ENCODE peak calls at places on chromosome 18, in six cellular contexts. B, W, T, E, P and D are unnamed samples.

GRCh38 chr18:28514699-28515098 is 337.8 kb upstream of the CDH2 start:
- DNase-seq in B (no peak), W (no peak), T (no peak), E (no peak), P (no peak), D (no peak)

GRCh38 chr18:79704631-79705030 is 25.0 kb downstream of the CTDP1 start:
- DNase-seq in B (no peak), W (no peak), T (no peak), E (no peak), P (no peak), D (no peak)

GRCh38 chr18:13641551-13642439 is 84.6 kb downstream of the FAM210A start:
- DNase-seq in B (no peak), W (no peak), T (no peak), E (no peak), P (peak), D (no peak)

GRCh38 chr18:79644006-79644665 is 35.5 kb upstream of the CTDP1 start:
- DNase-seq in B (peak), W (peak), T (peak), E (no peak), P (peak), D (peak)

GRCh38 chr18:3472681-3473544 is 22.9 kb downstream of the TGIF1 start:
- DNase-seq in B (no peak), W (no peak), T (no peak), E (no peak), P (no peak), D (no peak)

GRCh38 chr18:60892855-60893254 is 440.4 kb upstream of the CDH20 start:
- DNase-seq in B (no peak), W (no peak), T (peak), E (no peak), P (no peak), D (no peak)

GRCh38 chr18:74742573-74742972 is 144.9 kb downstream of the ZNF407 start:
- DNase-seq in B (no peak), W (peak), T (no peak), E (no peak), P (no peak), D (no peak)

GRCh38 chr18:77765468-77765867 is 515.8 kb downstream of the GALR1 start:
- DNase-seq in B (peak), W (peak), T (no peak), E (no peak), P (peak), D (no peak)

GRCh38 chr18:75114231-75114630 is 94.7 kb downstream of the PTGR3 start:
- DNase-seq in B (no peak), W (no peak), T (no peak), E (no peak), P (no peak), D (no peak)

GRCh38 chr18:13558132-13558531 is 168.2 kb downstream of the FAM210A start:
- DNase-seq in B (peak), W (peak), T (no peak), E (no peak), P (peak), D (peak)

DNA sequence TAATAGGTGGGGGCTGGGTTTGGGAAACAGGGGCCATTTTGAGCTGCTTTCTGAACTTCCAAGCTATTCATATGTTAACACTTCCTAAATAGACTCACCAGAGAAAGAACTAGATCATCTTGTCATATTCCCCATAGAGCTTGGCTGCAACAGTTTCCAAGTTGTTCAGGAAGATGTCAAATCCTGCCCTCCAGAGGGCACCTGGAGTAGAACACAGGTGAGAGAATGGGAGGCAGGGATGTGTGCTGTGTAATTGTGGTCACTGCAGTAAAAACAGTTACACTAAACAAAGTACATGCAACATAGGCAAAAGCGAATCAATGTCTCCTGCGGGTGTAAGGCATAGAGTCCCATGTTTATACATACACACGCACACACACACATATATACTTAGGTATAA is 34.5 kb upstream of the LRRC30 start:
- DNase-seq in B (no peak), W (no peak), T (no peak), E (no peak), P (no peak), D (no peak)
- TF ChIP-seq CTCF in B (no peak), W (no peak), T (no peak), E (no peak), P (no peak), D (no peak)

DNA sequence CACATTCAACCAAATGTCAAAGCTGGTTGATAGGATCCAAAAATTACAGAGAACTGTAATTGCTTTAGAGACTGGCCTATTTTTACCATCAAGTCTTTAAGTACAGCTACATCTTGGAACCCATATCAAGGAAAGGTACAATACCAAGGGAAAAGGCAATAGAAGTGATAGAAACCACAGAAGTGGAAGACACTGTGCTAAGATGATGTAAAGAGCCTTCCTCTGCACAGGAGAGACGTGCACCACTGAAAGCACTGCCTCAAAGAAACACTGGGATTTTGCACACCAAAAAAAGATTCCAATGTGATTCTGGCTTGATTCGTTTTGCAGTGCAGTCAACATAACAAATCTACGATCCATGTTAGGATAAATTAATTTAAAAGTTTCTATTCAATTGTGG is 103.1 kb downstream of the BCL2 start:
- DNase-seq in B (no peak), W (no peak), T (no peak), E (no peak), P (no peak), D (no peak)
- TF ChIP-seq CTCF in B (no peak), W (no peak), T (no peak), E (no peak), P (no peak), D (no peak)

GRCh38 chr18:37294951-37295350 is 270.6 kb downstream of the CELF4 start:
- DNase-seq in B (peak), W (peak), T (no peak), E (no peak), P (no peak), D (no peak)
- TF ChIP-seq CTCF in B (peak), W (peak), T (no peak), E (no peak), P (no peak), D (peak)

DNA sequence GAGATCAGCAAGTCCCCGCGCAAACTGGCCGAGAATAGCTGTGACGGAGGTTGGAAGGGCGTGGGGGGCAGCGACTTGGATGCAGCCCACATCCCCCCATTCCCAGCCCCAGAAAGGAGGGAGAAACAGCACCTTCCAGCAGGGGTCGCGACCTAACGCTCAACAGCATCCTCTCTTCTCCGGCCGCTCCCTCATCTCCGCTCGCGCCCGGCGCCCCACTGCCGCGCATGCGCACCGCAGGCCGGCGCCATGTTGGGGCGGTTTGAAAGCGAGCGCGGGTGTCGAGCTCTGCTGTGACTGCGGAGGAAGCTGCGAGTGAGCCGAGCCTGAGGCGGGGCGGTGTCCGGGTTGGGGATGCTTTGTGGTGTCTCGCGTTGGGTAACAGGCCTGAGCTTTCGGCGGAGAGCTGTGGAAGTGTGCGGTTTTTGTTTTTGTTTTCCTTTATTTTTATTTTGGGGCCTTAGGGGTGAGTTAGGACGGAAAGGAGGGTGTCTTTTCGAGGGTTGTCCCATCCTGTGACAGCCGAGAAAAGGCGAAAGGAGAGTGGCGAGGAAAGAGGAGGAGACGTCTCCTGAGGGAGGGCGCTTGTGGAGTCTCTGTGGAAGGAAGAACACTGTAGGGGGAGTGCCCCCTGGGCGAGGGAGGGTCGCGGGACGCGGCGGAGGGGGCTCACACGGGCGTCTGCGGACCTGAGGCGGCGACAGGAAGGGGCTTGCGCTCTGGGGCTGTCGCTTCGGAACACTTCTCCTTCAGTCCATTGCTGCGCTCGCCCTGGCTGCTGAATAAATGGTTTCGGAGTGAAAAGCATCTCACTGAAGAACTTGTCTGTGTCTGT is at the start of the genes C18orf54 and STARD6:
- DNase-seq in B (peak), W (peak), T (peak), E (peak), P (peak), D (peak)
- TF ChIP-seq CTCF in B (peak), W (peak), T (no peak), E (peak), P (peak), D (peak)

GRCh38 chr18:52667388-52667787 is 327.4 kb downstream of the DCC start:
- DNase-seq in B (no peak), W (no peak), T (no peak), E (no peak), P (no peak), D (no peak)

GRCh38 chr18:52670903-52671302 is 330.9 kb downstream of the DCC start:
- DNase-seq in B (no peak), W (no peak), T (no peak), E (no peak), P (peak), D (no peak)
- TF ChIP-seq CTCF in B (peak), W (no peak), T (no peak), E (peak), P (peak), D (peak)

DNA sequence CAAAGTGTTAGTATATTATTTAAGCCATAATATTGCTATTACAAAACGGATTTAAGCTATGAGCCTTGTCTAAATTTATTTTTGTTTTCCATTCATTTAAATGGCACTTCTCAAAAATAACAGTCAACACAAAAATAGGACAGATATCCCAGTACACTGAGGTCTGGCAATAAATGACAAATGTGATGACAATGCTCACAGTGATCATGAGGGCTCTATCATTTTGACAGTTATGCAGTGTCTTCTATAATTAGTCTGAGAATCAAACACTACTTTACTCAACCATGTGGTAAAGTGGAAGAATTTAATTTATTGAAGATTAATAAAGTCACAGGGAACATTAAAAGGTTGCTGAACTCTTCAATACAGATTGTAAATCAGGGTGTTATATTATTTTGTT is 328.6 kb downstream of the CDH7 start:
- DNase-seq in B (no peak), W (no peak), T (no peak), E (no peak), P (no peak), D (no peak)
- TF ChIP-seq CTCF in B (no peak), W (no peak), T (no peak), E (no peak), P (no peak), D (no peak)

GRCh38 chr18:70075906-70076305 is 128.2 kb upstream of the CD226 start:
- DNase-seq in B (no peak), W (no peak), T (no peak), E (no peak), P (no peak), D (no peak)
- TF ChIP-seq CTCF in B (peak), W (no peak), T (no peak), E (no peak), P (no peak), D (no peak)

DNA sequence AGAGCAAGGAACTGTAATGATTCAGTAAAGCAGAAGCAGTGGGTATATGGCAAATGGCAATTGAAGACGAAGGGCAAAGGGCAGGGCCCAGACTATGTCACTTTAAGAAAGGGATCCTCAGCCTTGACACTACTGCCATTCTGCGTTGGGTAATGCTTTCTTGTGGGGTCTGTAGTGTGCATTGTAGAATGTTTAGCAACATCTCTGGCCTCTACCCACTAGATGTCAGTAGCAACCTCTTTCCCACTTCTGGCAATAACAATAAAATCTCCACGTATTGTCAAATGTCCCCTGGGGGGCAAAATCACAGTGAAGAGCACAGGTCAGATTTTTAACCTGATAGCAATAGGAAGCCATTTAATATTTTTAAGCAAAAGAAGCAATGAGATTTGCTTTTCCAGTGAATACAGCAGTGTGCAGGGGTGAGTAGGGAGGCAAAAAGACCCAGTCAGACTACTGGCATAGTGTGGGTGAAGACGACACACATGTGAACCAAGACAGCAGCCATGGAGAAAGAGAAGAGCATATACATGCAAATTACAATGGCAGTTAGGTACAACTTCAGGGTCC is 209.5 kb downstream of the DYM start:
- DNase-seq in B (no peak), W (no peak), T (no peak), E (no peak), P (no peak), D (no peak)
- TF ChIP-seq CTCF in B (peak), W (peak), T (no peak), E (peak), P (peak), D (peak)

GRCh38 chr18:23424616-23425015 is 28.5 kb upstream of the RIOK3 start:
- DNase-seq in B (no peak), W (no peak), T (no peak), E (no peak), P (no peak), D (no peak)

GRCh38 chr18:23428821-23429220 is 24.3 kb upstream of the RIOK3 start:
- DNase-seq in B (no peak), W (no peak), T (no peak), E (no peak), P (no peak), D (no peak)

GRCh38 chr18:23421277-23421676 is 31.8 kb upstream of the RIOK3 start:
- DNase-seq in B (no peak), W (no peak), T (peak), E (no peak), P (no peak), D (no peak)

DNA sequence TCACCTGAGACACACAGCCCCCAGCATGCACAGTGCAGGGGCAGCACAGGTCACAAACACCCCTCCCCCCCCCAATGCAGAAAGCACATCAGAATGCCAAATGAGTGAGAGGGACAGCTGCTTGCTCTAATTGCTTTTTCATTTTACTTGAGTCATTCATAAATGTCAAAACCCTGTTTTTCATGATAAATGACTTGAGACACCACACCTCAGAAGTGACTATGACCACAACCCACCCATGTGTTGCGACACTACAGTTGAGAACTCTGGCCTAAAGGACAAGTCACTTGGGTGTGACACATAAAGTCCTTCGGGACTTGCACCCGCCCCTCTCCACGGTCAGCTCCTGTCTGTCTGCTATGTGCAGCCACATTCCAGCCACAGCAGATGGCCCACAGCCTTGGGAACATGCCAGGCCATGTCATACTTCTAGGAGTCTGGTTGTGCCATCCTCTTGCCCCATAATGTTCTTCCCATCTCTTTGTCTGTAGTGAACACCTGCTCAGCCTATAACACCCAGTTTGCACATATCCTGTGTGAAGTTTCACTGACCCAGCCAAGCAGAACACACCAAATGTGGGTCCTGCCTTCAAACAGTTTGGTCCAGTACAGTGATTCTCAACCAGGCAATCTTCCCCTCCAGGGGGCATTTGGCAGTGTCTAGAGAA is 30.2 kb upstream of the RIOK3 start:
- DNase-seq in B (no peak), W (no peak), T (peak), E (no peak), P (peak), D (no peak)
- TF ChIP-seq CTCF in B (no peak), W (no peak), T (no peak), E (no peak), P (no peak), D (no peak)